ENCODE peak calls at places on chromosomes 2 and 18, in ten cellular contexts. Z is A549, W is fibroblast of lung, H is cardiac muscle cell, G is HCT116, V is right lobe of liver, Q is pancreas, F is Peyer's patch, N is K562, D is left lung. P is an unnamed sample.

GRCh38 chr2:42025151-42025582 is 22.7 kb upstream of the PKDCC start:
- DNase-seq in Z (no peak), W (peak; percentile 84), H (peak; percentile 59), G (no peak), V (no peak), Q (no peak), F (no peak), N (no peak), D (no peak), P (peak; percentile 15)

GRCh38 chr2:237475704-237476107 is 11.3 kb upstream of the MLPH start:
- DNase-seq in Z (peak; percentile 76), W (peak; percentile 87), H (peak; percentile 48), G (no peak), V (no peak), Q (no peak), F (no peak), N (no peak), D (peak; percentile 76), P (no peak)

GRCh38 chr2:126658910-126659613 is 3.1 kb downstream of the GYPC start:
- DNase-seq in Z (no peak), W (peak; percentile 61), H (peak; percentile 77), G (no peak), V (peak; percentile 82), Q (no peak), F (peak; percentile 90), N (peak; percentile 45), D (peak; percentile 83), P (peak; percentile 26)

GRCh38 chr2:8653485-8653884 is 28.4 kb upstream of the ID2 start:
- DNase-seq in Z (no peak), W (no peak), H (no peak), G (no peak), V (no peak), Q (no peak), F (no peak), N (no peak), D (no peak), P (no peak)

GRCh38 chr2:190334479-190335224 is 8.7 kb upstream of the INPP1 start:
- DNase-seq in Z (peak; percentile 71), W (no peak), H (no peak), G (no peak), V (no peak), Q (no peak), F (peak; percentile 60), N (peak; percentile 38), D (no peak), P (no peak)

GRCh38 chr2:42618972-42619371 is 50.5 kb downstream of the MTA3 start:
- DNase-seq in Z (peak; percentile 20), W (peak; percentile 84), H (no peak), G (no peak), V (no peak), Q (no peak), F (no peak), N (no peak), D (no peak), P (no peak)

GRCh38 chr2:37181726-37182684 is 6.5 kb downstream of the SULT6B1 start:
- DNase-seq in Z (no peak), W (peak; percentile 93), H (no peak), G (no peak), V (no peak), Q (no peak), F (no peak), N (no peak), D (no peak), P (no peak)

GRCh38 chr2:127818794-127819425 is 7.9 kb upstream of the WDR33 start:
- DNase-seq in Z (no peak), W (no peak), H (no peak), G (no peak), V (no peak), Q (no peak), F (no peak), N (no peak), D (no peak), P (no peak)

GRCh38 chr2:9288233-9288632 is 81.6 kb downstream of the ASAP2 start:
- DNase-seq in Z (peak; percentile 43), W (peak; percentile 94), H (no peak), G (no peak), V (no peak), Q (no peak), F (no peak), N (no peak), D (no peak), P (peak; percentile 67)

GRCh38 chr2:38462121-38462634 is 85.1 kb upstream of the ATL2 start:
- DNase-seq in Z (peak; percentile 63), W (peak; percentile 98), H (no peak), G (peak; percentile 94), V (no peak), Q (no peak), F (peak; percentile 68), N (peak; percentile 62), D (peak; percentile 42), P (peak; percentile 80)

GRCh38 chr2:175187378-175187777 is 5.9 kb upstream of the ATP5MC3 start:
- DNase-seq in Z (peak; percentile 48), W (peak; percentile 5), H (peak; percentile 25), G (no peak), V (no peak), Q (no peak), F (no peak), N (peak; percentile 43), D (no peak), P (no peak)

GRCh38 chr2:9033385-9034175 is 30.1 kb upstream of the MBOAT2 start:
- DNase-seq in Z (no peak), W (peak; percentile 30), H (peak; percentile 39), G (no peak), V (no peak), Q (no peak), F (no peak), N (peak; percentile 56), D (no peak), P (no peak)

GRCh38 chr2:134258684-134259408 is 5.0 kb downstream of the MGAT5 start:
- DNase-seq in Z (no peak), W (no peak), H (no peak), G (no peak), V (no peak), Q (no peak), F (peak; percentile 81), N (no peak), D (no peak), P (no peak)

GRCh38 chr18:7904529-7904928 is 337.4 kb downstream of the PTPRM start:
- DNase-seq in Z (peak; percentile 70), W (peak; percentile 80), H (no peak), G (no peak), V (no peak), Q (no peak), F (no peak), N (no peak), D (no peak), P (peak; percentile 78)

GRCh38 chr2:1656326-1656960 is 87.9 kb downstream of the PXDN start:
- DNase-seq in Z (no peak), W (no peak), H (no peak), G (no peak), V (no peak), Q (no peak), F (no peak), N (no peak), D (peak; percentile 31), P (no peak)
- TF ChIP-seq CTCF in Z (no peak), W (no peak), H (no peak), G (no peak), V (no peak), Q (no peak), F (no peak), N (no peak), D (no peak), P (no peak)

GRCh38 chr18:30675072-30675471 is 367.5 kb downstream of the DSC3 start:
- DNase-seq in Z (no peak), W (no peak), H (no peak), G (no peak), V (no peak), Q (no peak), F (no peak), N (no peak), D (no peak), P (no peak)
- H3K4me3 ChIP-seq in Z (no peak overlapping the region), W (no peak overlapping the region), H (no peak overlapping the region), G (no peak overlapping the region), V (no peak overlapping the region), Q (no peak overlapping the region), F (no peak overlapping the region), N (no peak overlapping the region), D (no peak overlapping the region), P (no peak overlapping the region)

DNA sequence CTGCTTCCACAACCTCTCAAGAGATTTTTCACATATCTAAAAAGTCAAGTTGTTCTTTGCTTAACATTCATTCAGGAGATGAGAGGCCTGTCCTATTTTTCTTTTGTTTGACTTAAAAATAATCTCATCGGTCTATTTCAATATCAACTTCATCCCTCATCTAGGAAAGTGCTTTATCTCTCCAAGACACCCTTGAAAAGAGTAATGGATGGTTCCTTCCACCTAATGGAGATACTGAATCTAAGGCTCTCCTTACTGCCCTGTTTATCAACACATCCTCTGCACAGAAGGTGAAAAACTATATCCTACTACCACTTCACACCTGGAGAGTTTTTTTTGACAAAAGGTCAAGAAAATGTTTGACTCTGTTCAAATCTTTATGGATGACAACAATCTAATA is 2.4 kb downstream of the NFE2L2 start:
- DNase-seq in Z (no peak), W (no peak), H (no peak), G (no peak), V (no peak), Q (no peak), F (no peak), N (no peak), D (no peak), P (no peak)
- H3K27ac ChIP-seq in Z (peak overlapping the region; percentile 80), W (peak overlapping the region; percentile 97), H (peak overlapping the region; percentile 37), G (no peak overlapping the region), V (peak overlapping the region; percentile 100), Q (no peak overlapping the region), F (peak overlapping the region; percentile 96), N (peak overlapping the region; percentile 98), D (peak overlapping the region; percentile 100), P (no peak overlapping the region)

GRCh38 chr2:209323738-209324137 is 100.1 kb upstream of the MAP2 start:
- DNase-seq in Z (no peak), W (no peak), H (no peak), G (no peak), V (no peak), Q (no peak), F (no peak), N (peak; percentile 6), D (no peak), P (no peak)

GRCh38 chr2:209321581-209321980 is 102.3 kb upstream of the MAP2 start:
- DNase-seq in Z (no peak), W (no peak), H (no peak), G (no peak), V (no peak), Q (no peak), F (no peak), N (no peak), D (no peak), P (no peak)

GRCh38 chr2:209322905-209323517 is 100.8 kb upstream of the MAP2 start:
- DNase-seq in Z (no peak), W (no peak), H (no peak), G (no peak), V (no peak), Q (no peak), F (no peak), N (no peak), D (no peak), P (no peak)

GRCh38 chr2:209321076-209321475 is 102.8 kb upstream of the MAP2 start:
- DNase-seq in Z (no peak), W (peak; percentile 69), H (no peak), G (no peak), V (no peak), Q (no peak), F (no peak), N (no peak), D (no peak), P (no peak)

DNA sequence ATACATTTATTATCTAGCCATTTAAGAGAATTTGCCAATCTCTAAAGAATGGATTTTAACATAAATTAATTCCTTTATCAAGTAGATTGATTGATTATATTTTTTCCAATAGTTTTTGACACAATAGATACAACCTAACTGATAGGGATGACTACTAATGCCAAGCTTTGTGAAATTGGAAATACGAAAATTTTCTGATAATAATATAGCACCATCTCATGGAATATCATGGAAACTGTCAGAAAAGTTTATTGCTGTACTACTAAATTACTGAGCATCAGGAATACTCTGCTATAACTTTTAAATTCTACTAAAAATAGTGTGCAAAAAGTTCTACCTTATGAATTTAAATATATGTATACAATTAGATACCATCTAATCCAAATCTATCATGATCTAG is 101.8 kb upstream of the MAP2 start:
- DNase-seq in Z (no peak), W (no peak), H (no peak), G (no peak), V (no peak), Q (no peak), F (no peak), N (no peak), D (no peak), P (no peak)
- TF ChIP-seq CTCF in Z (no peak), W (no peak), H (no peak), G (no peak), V (no peak), Q (no peak), F (no peak), N (no peak), D (no peak), P (no peak)

P was measured in AG04450.